ENCODE peak calls at places on chromosomes 12 and 14, in six cellular contexts. L is C1 segment of cervical spinal cord; S is CD8-positive, alpha-beta memory T cell; C is prostate gland; X is central memory CD8-positive, alpha-beta T cell; Q is NCI-H1092 treated with DMSO at 0.1 percent for 48 hours. D is an unnamed sample.

GRCh38 chr14:38404616-38405015 is 148.7 kb upstream of the CLEC14A start:
- DNase-seq in L (no peak), S (no peak), C (no peak), X (no peak), Q (no peak), D (no peak)

GRCh38 chr12:124626841-124627502 is 59.6 kb upstream of the NCOR2 start:
- DNase-seq in L (no peak), S (no peak), C (no peak), X (no peak), Q (peak), D (peak)

GRCh38 chr12:44285321-44285720 is 449.4 kb downstream of the TMEM117 start:
- DNase-seq in L (no peak), S (no peak), C (no peak), X (no peak), Q (no peak), D (no peak)

GRCh38 chr12:124904306-124905098 is 9.9 kb downstream of the UBC start:
- DNase-seq in L (peak), S (no peak), C (peak), X (no peak), Q (no peak), D (peak)

GRCh38 chr14:89723930-89724915 is 230.3 kb downstream of the EFCAB11 start:
- DNase-seq in L (no peak), S (peak), C (no peak), X (no peak), Q (no peak), D (no peak)

GRCh38 chr12:109724321-109724892 is 10.8 kb downstream of the FAM222A start:
- DNase-seq in L (no peak), S (no peak), C (no peak), X (no peak), Q (no peak), D (no peak)

GRCh38 chr12:71162832-71163711 is 5.3 kb upstream of the TSPAN8 start:
- DNase-seq in L (no peak), S (no peak), C (peak), X (no peak), Q (peak), D (no peak)

GRCh38 chr14:61150851-61151250 is 130.3 kb downstream of the TMEM30B start:
- DNase-seq in L (no peak), S (no peak), C (no peak), X (no peak), Q (no peak), D (no peak)

GRCh38 chr14:83473846-83474245 is 1940.2 kb upstream of the SEL1L start:
- DNase-seq in L (no peak), S (no peak), C (no peak), X (no peak), Q (no peak), D (no peak)

GRCh38 chr14:94581127-94581999 is at the start of gene SERPINA5:
- DNase-seq in L (no peak), S (no peak), C (no peak), X (no peak), Q (no peak), D (peak)

GRCh38 chr14:34426313-34427295 is 35.4 kb downstream of the SPTSSA start:
- DNase-seq in L (no peak), S (no peak), C (peak), X (no peak), Q (no peak), D (peak)

GRCh38 chr12:32502693-32503510 is 103.5 kb downstream of the FGD4 start:
- DNase-seq in L (peak), S (no peak), C (no peak), X (no peak), Q (peak), D (peak)

GRCh38 chr12:67427336-67427735 is 158.2 kb downstream of the CAND1 start:
- DNase-seq in L (no peak), S (no peak), C (no peak), X (no peak), Q (no peak), D (no peak)

GRCh38 chr14:100159107-100159864 is at the start of gene DEGS2:
- DNase-seq in L (no peak), S (peak), C (no peak), X (no peak), Q (peak), D (peak)

GRCh38 chr14:65318636-65319506 is 93.7 kb upstream of the FUT8 start:
- DNase-seq in L (no peak), S (no peak), C (no peak), X (no peak), Q (no peak), D (no peak)

GRCh38 chr12:120468271-120468845 is 1.2 kb downstream of the SRSF9 start:
- DNase-seq in L (no peak), S (no peak), C (no peak), X (no peak), Q (peak), D (peak)

GRCh38 chr14:98182385-98183055 is 1089.5 kb downstream of the BCL11B start:
- DNase-seq in L (no peak), S (no peak), C (no peak), X (no peak), Q (no peak), D (no peak)

GRCh38 chr14:100556076-100556475 is 31.1 kb downstream of the BEGAIN start:
- DNase-seq in L (no peak), S (no peak), C (no peak), X (no peak), Q (no peak), D (no peak)

GRCh38 chr14:52071675-52072074 is 2.8 kb upstream of the NID2 start:
- DNase-seq in L (no peak), S (no peak), C (no peak), X (no peak), Q (no peak), D (no peak)

GRCh38 chr12:121578230-121579189 is 2.3 kb downstream of the KDM2B start:
- DNase-seq in L (no peak), S (peak), C (no peak), X (no peak), Q (no peak), D (no peak)

GRCh38 chr12:64655141-64655540 is 44.8 kb downstream of the RASSF3 start:
- DNase-seq in L (no peak), S (no peak), C (no peak), X (no peak), Q (no peak), D (no peak)

GRCh38 chr12:94458882-94459772 is 540 bp downstream of the CEP83 start:
- DNase-seq in L (no peak), S (peak), C (no peak), X (no peak), Q (peak), D (no peak)

GRCh38 chr12:39897315-39897714 is 208.6 kb downstream of the SLC2A13 start:
- DNase-seq in L (no peak), S (no peak), C (no peak), X (no peak), Q (no peak), D (no peak)

GRCh38 chr12:50788562-50788961 is 24.7 kb downstream of the ATF1 start:
- DNase-seq in L (no peak), S (no peak), C (no peak), X (no peak), Q (no peak), D (no peak)

GRCh38 chr14:68682166-68683103 is 110.4 kb downstream of the ZFP36L1 start:
- DNase-seq in L (no peak), S (no peak), C (peak), X (no peak), Q (no peak), D (no peak)

GRCh38 chr14:20802341-20803084 is at the start of gene RNASE1:
- DNase-seq in L (peak), S (no peak), C (no peak), X (no peak), Q (no peak), D (peak)

GRCh38 chr12:59041241-59042121 is 121.2 kb upstream of the LRIG3 start:
- DNase-seq in L (no peak), S (no peak), C (peak), X (no peak), Q (no peak), D (no peak)

GRCh38 chr14:33959692-33960151 is 8.8 kb upstream of the EGLN3 start:
- DNase-seq in L (peak), S (no peak), C (no peak), X (no peak), Q (no peak), D (no peak)

GRCh38 chr14:94598816-94599655 is 13.2 kb upstream of the SERPINA3 start:
- DNase-seq in L (peak), S (no peak), C (peak), X (no peak), Q (no peak), D (peak)

GRCh38 chr14:51277753-51278415 is 37.8 kb downstream of the TMX1 start:
- DNase-seq in L (no peak), S (no peak), C (no peak), X (no peak), Q (no peak), D (no peak)